ENCODE peak calls at places on chromosome 2, in ten cellular contexts. R is activated T-cell treated with anti-CD3 and anti-CD28 coated beads, Interleukin-2, amount 50 U/mL, for 1 hour; C is anterior cingulate cortex; L is pulmonary artery endothelial cell; V is LNCaP clone FGC; W is activated T-helper 1 cell treated with Interleukin-2 at 50 U/mL for 16 hours; S is cardiac fibroblast; O is RKO; Y is M059J; J is glutamatergic neuron. Z is an unnamed sample.

GRCh38 chr2:16890081-16890480 is 224.4 kb upstream of the CYRIA start:
- DNase-seq in R (no peak), C (no peak), L (no peak), V (no peak), W (no peak), S (no peak), O (no peak), Y (no peak), J (peak), Z (no peak)

GRCh38 chr2:28707592-28707991 is 44.0 kb upstream of the PPP1CB start:
- DNase-seq in R (no peak), C (peak), L (no peak), V (no peak), W (no peak), S (no peak), O (no peak), Y (no peak), J (no peak), Z (no peak)

GRCh38 chr2:105880637-105881036 is 135.9 kb downstream of the NCK2 start:
- DNase-seq in R (no peak), C (no peak), L (no peak), V (no peak), W (no peak), S (no peak), O (no peak), Y (no peak), J (no peak), Z (no peak)

GRCh38 chr2:194765723-194766122 is 891.3 kb upstream of the SLC39A10 start:
- DNase-seq in R (no peak), C (no peak), L (no peak), V (no peak), W (no peak), S (no peak), O (no peak), Y (no peak), J (no peak), Z (no peak)

GRCh38 chr2:183542593-183542992 is 418.4 kb downstream of the NUP35 start:
- DNase-seq in R (no peak), C (no peak), L (no peak), V (no peak), W (no peak), S (no peak), O (no peak), Y (no peak), J (no peak), Z (no peak)

GRCh38 chr2:161708350-161708974 is 84.2 kb downstream of the SLC4A10 start:
- DNase-seq in R (no peak), C (no peak), L (no peak), V (no peak), W (no peak), S (no peak), O (no peak), Y (no peak), J (no peak), Z (peak)

GRCh38 chr2:128374711-128375413 is 56.2 kb upstream of the HS6ST1 start:
- DNase-seq in R (no peak), C (no peak), L (no peak), V (no peak), W (no peak), S (no peak), O (no peak), Y (peak), J (no peak), Z (no peak)

GRCh38 chr2:80054339-80054675 is 250.2 kb downstream of the LRRTM1 start:
- DNase-seq in R (no peak), C (no peak), L (no peak), V (no peak), W (no peak), S (peak), O (no peak), Y (peak), J (no peak), Z (no peak)

GRCh38 chr2:197873293-197873701 is 68.9 kb downstream of the PLCL1 start:
- DNase-seq in R (no peak), C (peak), L (no peak), V (no peak), W (no peak), S (peak), O (no peak), Y (no peak), J (no peak), Z (peak)

GRCh38 chr2:72109904-72110303 is 37.8 kb downstream of the CYP26B1 start:
- DNase-seq in R (no peak), C (no peak), L (no peak), V (no peak), W (no peak), S (no peak), O (no peak), Y (no peak), J (no peak), Z (no peak)

GRCh38 chr2:10935953-10936942 is 24.5 kb downstream of the KCNF1 start:
- DNase-seq in R (no peak), C (no peak), L (peak), V (peak), W (no peak), S (peak), O (peak), Y (peak), J (no peak), Z (peak)

GRCh38 chr2:232438951-232439757 is 16.8 kb upstream of the ALPI start:
- DNase-seq in R (peak), C (no peak), L (no peak), V (no peak), W (peak), S (no peak), O (no peak), Y (no peak), J (peak), Z (no peak)

GRCh38 chr2:18516112-18516511 is 44.3 kb downstream of the RDH14 start:
- DNase-seq in R (no peak), C (no peak), L (no peak), V (no peak), W (no peak), S (peak), O (no peak), Y (peak), J (no peak), Z (no peak)

GRCh38 chr2:78351208-78351607 is 674.3 kb upstream of the REG3G start:
- DNase-seq in R (no peak), C (no peak), L (no peak), V (no peak), W (no peak), S (no peak), O (peak), Y (no peak), J (no peak), Z (no peak)

GRCh38 chr2:239275871-239276812 is 124.7 kb downstream of the HDAC4 start:
- DNase-seq in R (peak), C (peak), L (no peak), V (no peak), W (no peak), S (peak), O (no peak), Y (peak), J (peak), Z (no peak)

GRCh38 chr2:182594286-182594685 is 121.8 kb upstream of the DNAJC10 start:
- DNase-seq in R (no peak), C (no peak), L (no peak), V (no peak), W (no peak), S (peak), O (no peak), Y (peak), J (no peak), Z (no peak)

GRCh38 chr2:120763931-120764330 is 28.3 kb downstream of the GLI2 start:
- DNase-seq in R (no peak), C (no peak), L (no peak), V (no peak), W (no peak), S (no peak), O (no peak), Y (no peak), J (peak), Z (no peak)

Z was measured in RPMI8226.